ENCODE peak calls at places on chromosomes 5 and 9, in ten cellular contexts. B is T-helper 1 cell; E is GF-D8; J is H54; I is non-pigmented ciliary epithelial cell; V is mesothelial cell of epicardium; K is CD4-positive, alpha-beta memory T cell; A is NCI-H1105; P is stomach; L is breast epithelium. O is an unnamed sample.
A peak's percentile ranks its signal among the peaks of the same experiment; 100 is the strongest.

GRCh38 chr5:66960373-66961137 is 236.0 kb downstream of the CD180 start:
- DNase-seq in B (no peak), E (no peak), J (no peak), I (no peak), V (no peak), K (no peak), A (no peak), P (peak; percentile 31), L (no peak), O (no peak)

GRCh38 chr9:88991066-88992030 is at the start of gene S1PR3:
- DNase-seq in B (no peak), E (no peak), J (peak; percentile 82), I (no peak), V (peak; percentile 48), K (no peak), A (peak; percentile 16), P (peak; percentile 64), L (no peak), O (peak; percentile 66)

GRCh38 chr5:93054424-93055165 is 526.4 kb downstream of the NR2F1-AS1 start:
- DNase-seq in B (no peak), E (peak; percentile 0), J (no peak), I (no peak), V (no peak), K (no peak), A (no peak), P (no peak), L (no peak), O (no peak)

GRCh38 chr5:108637110-108637509 is 110.6 kb upstream of the FER start:
- DNase-seq in B (no peak), E (no peak), J (no peak), I (no peak), V (no peak), K (no peak), A (no peak), P (no peak), L (no peak), O (no peak)

GRCh38 chr5:143986567-143987242 is 174.7 kb downstream of the HMHB1 start:
- DNase-seq in B (no peak), E (no peak), J (no peak), I (peak; percentile 41), V (no peak), K (no peak), A (no peak), P (no peak), L (no peak), O (no peak)

GRCh38 chr5:111530298-111530740 is 18.0 kb upstream of the STARD4 start:
- DNase-seq in B (peak; percentile 78), E (peak; percentile 49), J (peak; percentile 51), I (peak; percentile 97), V (no peak), K (peak; percentile 91), A (no peak), P (peak; percentile 37), L (peak; percentile 21), O (peak; percentile 85)

GRCh38 chr5:113378960-113379541 is 55.7 kb downstream of the TSSK1B start:
- DNase-seq in B (peak; percentile 41), E (no peak), J (peak; percentile 18), I (no peak), V (no peak), K (peak; percentile 54), A (peak; percentile 19), P (peak; percentile 57), L (peak; percentile 24), O (no peak)

GRCh38 chr9:124778575-124779367 is 1.8 kb downstream of the OLFML2A start:
- DNase-seq in B (no peak), E (no peak), J (no peak), I (no peak), V (no peak), K (no peak), A (no peak), P (peak; percentile 19), L (no peak), O (no peak)

GRCh38 chr9:93958121-93958874 is 3.1 kb upstream of the BARX1 start:
- DNase-seq in B (no peak), E (no peak), J (no peak), I (no peak), V (no peak), K (no peak), A (no peak), P (no peak), L (no peak), O (peak; percentile 76)

GRCh38 chr5:130289132-130290088 is 385.1 kb downstream of the CHSY3 start:
- DNase-seq in B (no peak), E (no peak), J (peak; percentile 27), I (no peak), V (no peak), K (no peak), A (no peak), P (no peak), L (no peak), O (no peak)

GRCh38 chr9:116944714-116945534 is 257.8 kb downstream of the TRIM32 start:
- DNase-seq in B (no peak), E (no peak), J (no peak), I (no peak), V (no peak), K (no peak), A (no peak), P (no peak), L (no peak), O (no peak)

GRCh38 chr5:150399158-150400019 is 13.3 kb downstream of the CD74 start:
- DNase-seq in B (no peak), E (no peak), J (no peak), I (no peak), V (no peak), K (no peak), A (no peak), P (no peak), L (no peak), O (no peak)

GRCh38 chr5:34659168-34659567 is 3.0 kb downstream of the RAI14 start:
- DNase-seq in B (no peak), E (no peak), J (no peak), I (no peak), V (no peak), K (no peak), A (no peak), P (no peak), L (no peak), O (no peak)

GRCh38 chr5:52985306-52985705 is 3.8 kb upstream of the ITGA2 start:
- DNase-seq in B (no peak), E (no peak), J (no peak), I (no peak), V (no peak), K (no peak), A (no peak), P (no peak), L (no peak), O (no peak)

GRCh38 chr5:107300928-107301327 is 369.8 kb downstream of the EFNA5 start:
- DNase-seq in B (no peak), E (no peak), J (no peak), I (no peak), V (no peak), K (no peak), A (no peak), P (no peak), L (no peak), O (no peak)

GRCh38 chr5:149379177-149379761 is at the start of gene IL17B:
- DNase-seq in B (no peak), E (no peak), J (no peak), I (no peak), V (no peak), K (no peak), A (no peak), P (no peak), L (no peak), O (no peak)

GRCh38 chr5:60961685-60962084 is 16.7 kb downstream of the NDUFAF2 start:
- DNase-seq in B (no peak), E (peak; percentile 49), J (no peak), I (no peak), V (no peak), K (no peak), A (no peak), P (no peak), L (no peak), O (no peak)

GRCh38 chr5:150590979-150591411 is 49.5 kb upstream of the SYNPO start:
- DNase-seq in B (no peak), E (no peak), J (no peak), I (no peak), V (no peak), K (no peak), A (no peak), P (no peak), L (no peak), O (no peak)

GRCh38 chr5:31470608-31471007 is 61.3 kb downstream of the DROSHA start:
- DNase-seq in B (no peak), E (no peak), J (peak; percentile 10), I (no peak), V (no peak), K (no peak), A (no peak), P (no peak), L (no peak), O (no peak)

GRCh38 chr5:135333737-135334515 is 65.1 kb downstream of the MACROH2A1 start:
- DNase-seq in B (no peak), E (no peak), J (no peak), I (no peak), V (no peak), K (no peak), A (no peak), P (no peak), L (no peak), O (no peak)

GRCh38 chr9:123542435-123543225 is 186.6 kb downstream of the CRB2 start:
- DNase-seq in B (no peak), E (no peak), J (no peak), I (no peak), V (no peak), K (no peak), A (no peak), P (no peak), L (no peak), O (no peak)

GRCh38 chr5:14190194-14191164 is 47.3 kb downstream of the TRIO start:
- DNase-seq in B (no peak), E (no peak), J (peak; percentile 30), I (peak; percentile 98), V (no peak), K (no peak), A (no peak), P (no peak), L (no peak), O (no peak)

GRCh38 chr5:178208540-178209227 is 4.4 kb downstream of the HNRNPAB start:
- DNase-seq in B (no peak), E (no peak), J (no peak), I (no peak), V (no peak), K (no peak), A (no peak), P (no peak), L (no peak), O (no peak)

GRCh38 chr5:138148811-138149210 is 9.6 kb upstream of the NME5 start:
- DNase-seq in B (no peak), E (no peak), J (no peak), I (no peak), V (no peak), K (no peak), A (no peak), P (peak; percentile 27), L (no peak), O (no peak)

O was measured in left lung.